ENCODE peak calls at places on chromosomes 13 and 19, in four cellular contexts. S is HS-5, D is fibroblast of lung, U is RKO. E is an unnamed sample.

GRCh38 chr19:35495107-35496064 is 5.1 kb upstream of the KRTDAP start:
- DNase-seq in S (no peak), D (peak; percentile 45), U (peak; percentile 80), E (no peak)

GRCh38 chr13:113299951-113300350 is 2.9 kb downstream of the LAMP1 start:
- DNase-seq in S (no peak), D (no peak), U (no peak), E (no peak)

GRCh38 chr13:49450105-49450819 is 6.2 kb downstream of the SETDB2 start:
- DNase-seq in S (no peak), D (no peak), U (no peak), E (no peak)

GRCh38 chr13:30376426-30377311 is 45.6 kb upstream of the UBE2L5 start:
- DNase-seq in S (no peak), D (no peak), U (no peak), E (no peak)

GRCh38 chr13:113034451-113035208 is 65.6 kb downstream of the MCF2L start:
- DNase-seq in S (no peak), D (peak; percentile 36), U (peak; percentile 24), E (peak; percentile 35)

GRCh38 chr19:33385956-33386355 is 12.4 kb downstream of the CEBPG start:
- DNase-seq in S (no peak), D (no peak), U (no peak), E (no peak)

GRCh38 chr13:60012503-60012902 is 151.2 kb downstream of the DIAPH3 start:
- DNase-seq in S (no peak), D (no peak), U (no peak), E (no peak)

GRCh38 chr19:58479303-58479702 is 3.2 kb downstream of the ZNF446 start:
- DNase-seq in S (no peak), D (no peak), U (no peak), E (no peak)

GRCh38 chr13:85675508-85675907 is 123.7 kb downstream of the SLITRK6 start:
- DNase-seq in S (no peak), D (no peak), U (no peak), E (no peak)

GRCh38 chr19:39277598-39277997 is 9.4 kb downstream of the IFNL2 start:
- DNase-seq in S (no peak), D (no peak), U (no peak), E (no peak)

GRCh38 chr19:12647047-12647446 is 19.5 kb downstream of the MAN2B1 start:
- DNase-seq in S (no peak), D (no peak), U (no peak), E (no peak)

GRCh38 chr13:112899618-112900600 is 69.1 kb upstream of the MCF2L start:
- DNase-seq in S (no peak), D (no peak), U (no peak), E (no peak)

GRCh38 chr13:47829684-47830083 is 171.4 kb downstream of the SUCLA2 start:
- DNase-seq in S (no peak), D (peak; percentile 0), U (no peak), E (no peak)

GRCh38 chr13:78660130-78660857 is 1.3 kb upstream of the OBI1 start:
- DNase-seq in S (no peak), D (peak; percentile 3), U (no peak), E (no peak)

GRCh38 chr19:3785938-3786824 is at the start of gene MATK:
- DNase-seq in S (no peak), D (no peak), U (no peak), E (no peak)

GRCh38 chr19:46404039-46404883 is 9.1 kb downstream of the CCDC8 start:
- DNase-seq in S (no peak), D (peak; percentile 56), U (peak; percentile 51), E (no peak)

GRCh38 chr19:29785955-29786589 is 25.7 kb upstream of the CCNE1 start:
- DNase-seq in S (no peak), D (no peak), U (no peak), E (no peak)

GRCh38 chr13:55464222-55464621 is 1676.5 kb upstream of the PRR20A start:
- DNase-seq in S (no peak), D (no peak), U (no peak), E (no peak)

GRCh38 chr19:1445932-1446712 is 3.8 kb upstream of the APC2 start:
- DNase-seq in S (no peak), D (no peak), U (peak; percentile 47), E (no peak)

GRCh38 chr13:49840266-49840665 is 47.8 kb upstream of the KPNA3 start:
- DNase-seq in S (no peak), D (no peak), U (no peak), E (no peak)

GRCh38 chr13:112968910-112969691 is at the start of gene MCF2L:
- DNase-seq in S (no peak), D (peak; percentile 25), U (peak; percentile 81), E (peak; percentile 22)

GRCh38 chr19:14950421-14950820 is 9.1 kb downstream of the OR7C2 start:
- DNase-seq in S (no peak), D (no peak), U (no peak), E (no peak)

GRCh38 chr19:9940778-9941177 is 4.5 kb upstream of the OLFM2 start:
- DNase-seq in S (no peak), D (peak; percentile 28), U (no peak), E (no peak)

GRCh38 chr13:100899720-100900316 is 225.2 kb upstream of the TMTC4 start:
- DNase-seq in S (no peak), D (no peak), U (no peak), E (no peak)

GRCh38 chr13:95235199-95235726 is 66.0 kb downstream of the ABCC4 start:
- DNase-seq in S (no peak), D (no peak), U (no peak), E (no peak)

GRCh38 chr19:18785179-18786124 is 5.7 kb downstream of the COMP start:
- DNase-seq in S (no peak), D (peak; percentile 38), U (peak; percentile 59), E (no peak)

GRCh38 chr13:80256352-80256932 is 84.5 kb downstream of the SPRY2 start:
- DNase-seq in S (no peak), D (no peak), U (no peak), E (no peak)

GRCh38 chr13:112213467-112214245 is 146.7 kb downstream of the SOX1 start:
- DNase-seq in S (no peak), D (no peak), U (no peak), E (no peak)

GRCh38 chr19:35908977-35909683 is 1.0 kb upstream of the TYROBP start:
- DNase-seq in S (no peak), D (no peak), U (no peak), E (no peak)

GRCh38 chr13:80340643-80341097 is 256 bp downstream of the SPRY2 start:
- DNase-seq in S (no peak), D (peak; percentile 72), U (peak; percentile 59), E (no peak)

GRCh38 chr19:38417544-38418506 is 8.2 kb downstream of the RASGRP4 start:
- DNase-seq in S (no peak), D (no peak), U (no peak), E (no peak)

GRCh38 chr19:17049711-17050280 is 23.2 kb upstream of the CPAMD8 start:
- DNase-seq in S (no peak), D (peak; percentile 77), U (no peak), E (no peak)

GRCh38 chr13:33233547-33233946 is 52.0 kb downstream of the STARD13 start:
- DNase-seq in S (no peak), D (no peak), U (no peak), E (no peak)

GRCh38 chr19:19062454-19063182 is 1.2 kb upstream of the SLC25A42 start:
- DNase-seq in S (peak; percentile 29), D (peak; percentile 61), U (peak; percentile 49), E (no peak)

GRCh38 chr13:59609421-59609820 is 554.3 kb downstream of the DIAPH3 start:
- DNase-seq in S (no peak), D (no peak), U (no peak), E (no peak)

GRCh38 chr13:44415815-44416214 is 42.2 kb downstream of the SERP2 start:
- DNase-seq in S (no peak), D (no peak), U (no peak), E (no peak)

GRCh38 chr19:13300421-13301030 is 150.3 kb downstream of the IER2 start:
- DNase-seq in S (no peak), D (no peak), U (no peak), E (no peak)

GRCh38 chr19:45305421-45305820 is 17.3 kb downstream of the CKM start:
- DNase-seq in S (no peak), D (peak; percentile 47), U (no peak), E (no peak)